ENCODE peak calls at places on chromosome X, in five cellular contexts. O is GM20000, F is T-helper 9 cell, B is neural crest cell, M is A549. J is an unnamed sample.

GRCh38 chrX:2712890-2713860 is 22.1 kb downstream of the CD99 start:
- DNase-seq in O (no peak), B (no peak), M (no peak), F (no peak), J (no peak)

GRCh38 chrX:39818071-39818470 is 279.7 kb downstream of the BCOR start:
- DNase-seq in O (no peak), B (no peak), M (no peak), F (no peak), J (no peak)

GRCh38 chrX:40156472-40157227 is 58.9 kb upstream of the BCOR start:
- DNase-seq in B (no peak), M (no peak), F (no peak), O (no peak), J (no peak)

GRCh38 chrX:41922694-41923171 is 621 bp downstream of the CASK start:
- DNase-seq in M (peak), B (peak), F (peak), O (no peak), J (no peak)

GRCh38 chrX:109840585-109840984 is 107.5 kb upstream of the ACSL4 start:
- DNase-seq in B (no peak), M (peak), O (no peak), F (no peak), J (no peak)

GRCh38 chrX:105098201-105098600 is 122.3 kb downstream of the TEX13A start:
- DNase-seq in M (no peak), B (no peak), O (no peak), F (no peak), J (no peak)

GRCh38 chrX:13208281-13208935 is 111.4 kb downstream of the ATXN3L start:
- DNase-seq in O (no peak), B (no peak), M (no peak), F (no peak), J (no peak)

GRCh38 chrX:125398959-125399440 is 79.3 kb downstream of the TEX13C start:
- DNase-seq in M (no peak), F (no peak), B (no peak), O (no peak), J (no peak)

GRCh38 chrX:11040405-11040804 is 70.7 kb upstream of the HCCS start:
- DNase-seq in O (no peak), B (no peak), F (no peak), M (no peak), J (no peak)

J was measured in NCI-H1048.